ENCODE peak calls at places on chromosomes 16 and 17, in six cellular contexts. One of them, this sample, is unnamed.

GRCh38 chr17:1649844-1650409 is at the start of gene RILP:
- DNase-seq in ovary: peak; percentile 81
- DNase-seq in uterus: peak; percentile 70
- DNase-seq in stomach: peak; percentile 95
- DNase-seq in breast epithelium: peak; percentile 92
- DNase-seq in heart left ventricle: peak; percentile 90
- DNase-seq in this sample: peak; percentile 97

GRCh38 chr17:9018731-9019130 is 2.6 kb upstream of the NTN1 start:
- DNase-seq in ovary: no peak
- DNase-seq in uterus: no peak
- DNase-seq in stomach: no peak
- DNase-seq in breast epithelium: peak; percentile 34
- DNase-seq in heart left ventricle: no peak
- DNase-seq in this sample: no peak

GRCh38 chr16:49592507-49593422 is 219.2 kb downstream of the C16orf78 start:
- DNase-seq in ovary: no peak
- DNase-seq in uterus: no peak
- DNase-seq in stomach: peak; percentile 30
- DNase-seq in breast epithelium: no peak
- DNase-seq in heart left ventricle: no peak
- DNase-seq in this sample: peak; percentile 10

GRCh38 chr16:75025766-75026165 is 26.9 kb downstream of the ZNRF1 start:
- DNase-seq in ovary: no peak
- DNase-seq in uterus: peak; percentile 32
- DNase-seq in stomach: no peak
- DNase-seq in breast epithelium: no peak
- DNase-seq in heart left ventricle: no peak
- DNase-seq in this sample: peak; percentile 43

GRCh38 chr16:53219795-53220194 is 165.0 kb downstream of the CHD9 start:
- DNase-seq in ovary: no peak
- DNase-seq in uterus: no peak
- DNase-seq in stomach: no peak
- DNase-seq in breast epithelium: no peak
- DNase-seq in heart left ventricle: no peak
- DNase-seq in this sample: no peak

GRCh38 chr16:12538667-12539081 is 265.0 kb downstream of the CPPED1 start:
- DNase-seq in ovary: no peak
- DNase-seq in uterus: no peak
- DNase-seq in stomach: no peak
- DNase-seq in breast epithelium: no peak
- DNase-seq in heart left ventricle: no peak
- DNase-seq in this sample: no peak

GRCh38 chr16:57562669-57563486 is 20.4 kb downstream of the ADGRG5 start:
- DNase-seq in ovary: peak; percentile 10
- DNase-seq in uterus: no peak
- DNase-seq in stomach: no peak
- DNase-seq in breast epithelium: no peak
- DNase-seq in heart left ventricle: no peak
- DNase-seq in this sample: no peak

GRCh38 chr16:57091990-57092785 is at the start of gene CPNE2:
- DNase-seq in ovary: peak; percentile 77
- DNase-seq in uterus: peak; percentile 76
- DNase-seq in stomach: peak; percentile 59
- DNase-seq in breast epithelium: no peak
- DNase-seq in heart left ventricle: peak; percentile 84
- DNase-seq in this sample: peak; percentile 66

GRCh38 chr16:63618896-63619295 is 1503.0 kb downstream of the CDH11 start:
- DNase-seq in ovary: no peak
- DNase-seq in uterus: no peak
- DNase-seq in stomach: no peak
- DNase-seq in breast epithelium: no peak
- DNase-seq in heart left ventricle: no peak
- DNase-seq in this sample: no peak

DNA sequence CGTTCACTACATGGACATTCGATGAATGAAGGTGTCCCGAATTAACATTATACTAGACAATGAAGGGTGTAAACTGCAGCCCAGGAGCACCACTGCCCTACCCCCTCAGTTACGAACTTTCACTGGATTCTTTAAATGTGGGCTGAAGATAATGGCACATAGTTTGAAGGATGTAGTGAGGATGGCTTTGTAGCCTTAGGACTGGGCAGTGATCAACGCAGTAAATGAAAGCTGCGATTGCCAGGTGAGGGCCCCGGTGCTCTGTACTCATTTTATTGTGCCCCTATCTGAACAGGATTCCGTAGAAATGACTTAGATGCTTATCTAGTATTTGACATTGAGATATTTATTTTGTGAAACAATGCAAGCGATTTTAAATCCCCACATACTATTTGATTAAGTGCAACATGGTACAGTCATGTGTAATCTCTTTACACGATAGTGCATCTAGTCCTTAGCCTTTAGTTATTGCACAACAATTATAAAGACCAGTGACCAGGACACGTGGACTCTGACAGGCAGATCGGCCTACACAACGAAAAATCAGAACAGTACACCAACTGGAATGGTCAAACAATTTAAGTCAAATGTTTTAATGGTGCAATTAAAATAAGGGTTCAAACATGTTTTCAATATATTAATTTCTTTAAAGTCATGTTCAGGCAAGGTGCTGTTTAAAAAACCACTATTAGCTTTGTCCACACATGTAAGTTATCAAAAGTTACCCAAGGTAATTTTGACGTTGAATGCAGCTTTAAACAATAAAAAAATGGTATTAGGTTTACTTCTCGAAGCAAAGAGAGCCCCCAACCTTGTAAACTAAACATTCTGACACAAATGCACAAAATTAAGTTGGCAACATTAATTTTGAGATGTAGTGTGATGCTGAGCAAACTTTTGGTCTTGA is 17.4 kb upstream of the ERN1 start:
- DNase-seq in ovary: no peak
- DNase-seq in uterus: no peak
- DNase-seq in stomach: no peak
- DNase-seq in breast epithelium: no peak
- DNase-seq in heart left ventricle: no peak
- DNase-seq in this sample: no peak
- TF ChIP-seq POLR2A in ovary: no peak
- TF ChIP-seq POLR2A in uterus: no peak
- TF ChIP-seq POLR2A in stomach: no peak
- TF ChIP-seq POLR2A in breast epithelium: no peak
- TF ChIP-seq POLR2A in heart left ventricle: no peak
- TF ChIP-seq POLR2A in this sample: no peak

GRCh38 chr17:81435636-81436293 is 40.5 kb downstream of the BAHCC1 start:
- DNase-seq in ovary: no peak
- DNase-seq in uterus: no peak
- DNase-seq in stomach: no peak
- DNase-seq in breast epithelium: no peak
- DNase-seq in heart left ventricle: no peak
- DNase-seq in this sample: no peak
- H3K27ac ChIP-seq in ovary: peak overlapping the region; percentile 64
- H3K27ac ChIP-seq in uterus: peak overlapping the region; percentile 85
- H3K27ac ChIP-seq in stomach: peak overlapping the region; percentile 23
- H3K27ac ChIP-seq in breast epithelium: peak overlapping the region; percentile 90
- H3K27ac ChIP-seq in heart left ventricle: peak overlapping the region; percentile 71
- H3K27ac ChIP-seq in this sample: peak overlapping the region; percentile 57

DNA sequence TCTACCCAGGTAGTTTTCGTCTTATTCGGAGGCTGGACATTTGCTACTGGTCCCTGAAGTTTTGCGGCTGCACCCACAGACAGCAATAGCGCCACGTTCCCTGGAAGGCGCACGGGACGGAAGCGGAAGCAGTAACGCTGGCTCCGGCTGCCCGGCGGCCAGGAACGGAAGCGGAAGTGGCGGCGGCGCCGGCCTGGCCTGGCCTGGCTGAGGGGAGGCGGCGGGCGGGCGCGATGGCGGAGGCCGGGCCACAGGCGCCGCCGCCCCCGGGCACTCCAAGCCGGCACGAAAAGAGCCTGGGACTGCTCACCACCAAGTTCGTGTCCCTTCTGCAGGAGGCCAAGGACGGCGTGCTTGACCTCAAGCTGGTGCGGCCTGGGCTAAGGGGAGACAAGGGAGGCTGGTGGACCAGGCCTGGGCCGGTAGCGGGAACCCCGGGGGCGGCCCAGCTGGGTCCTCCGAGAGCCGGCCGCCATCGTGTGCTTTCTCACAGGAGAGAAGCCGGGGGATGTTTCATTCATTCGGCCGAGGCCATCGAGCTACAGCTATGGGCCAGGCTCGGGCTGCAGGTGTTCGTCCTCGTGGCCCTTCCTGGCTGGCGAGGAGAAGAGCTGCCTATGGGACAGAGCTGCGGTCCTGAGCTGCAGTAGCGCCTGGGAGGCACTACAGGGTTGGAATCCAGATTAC is at the start of gene E2F4:
- DNase-seq in ovary: peak; percentile 92
- DNase-seq in uterus: peak; percentile 88
- DNase-seq in stomach: peak; percentile 93
- DNase-seq in breast epithelium: peak; percentile 90
- DNase-seq in heart left ventricle: peak; percentile 95
- DNase-seq in this sample: peak; percentile 93
- TF ChIP-seq POLR2A in ovary: peak; percentile 70
- TF ChIP-seq POLR2A in uterus: peak; percentile 73
- TF ChIP-seq POLR2A in stomach: no peak
- TF ChIP-seq POLR2A in breast epithelium: no peak
- TF ChIP-seq POLR2A in heart left ventricle: no peak
- TF ChIP-seq POLR2A in this sample: no peak

GRCh38 chr17:29930399-29931010 is 477 bp upstream of the SSH2 start:
- DNase-seq in ovary: no peak
- DNase-seq in uterus: no peak
- DNase-seq in stomach: no peak
- DNase-seq in breast epithelium: no peak
- DNase-seq in heart left ventricle: no peak
- DNase-seq in this sample: peak; percentile 13
- H3K27ac ChIP-seq in ovary: peak overlapping the region; percentile 7
- H3K27ac ChIP-seq in uterus: peak overlapping the region; percentile 83
- H3K27ac ChIP-seq in stomach: peak overlapping the region; percentile 96
- H3K27ac ChIP-seq in breast epithelium: peak overlapping the region; percentile 87
- H3K27ac ChIP-seq in heart left ventricle: peak overlapping the region; percentile 90
- H3K27ac ChIP-seq in this sample: peak overlapping the region; percentile 89

GRCh38 chr16:1492923-1493745 is at the start of gene TELO2:
- DNase-seq in ovary: peak; percentile 89
- DNase-seq in uterus: peak; percentile 82
- DNase-seq in stomach: peak; percentile 84
- DNase-seq in breast epithelium: peak; percentile 77
- DNase-seq in heart left ventricle: peak; percentile 93
- DNase-seq in this sample: peak; percentile 65

GRCh38 chr16:1492082-1492922 is 858 bp upstream of the TELO2 start:
- DNase-seq in ovary: no peak
- DNase-seq in uterus: no peak
- DNase-seq in stomach: no peak
- DNase-seq in breast epithelium: no peak
- DNase-seq in heart left ventricle: no peak
- DNase-seq in this sample: no peak

GRCh38 chr16:1494129-1494640 is 1.0 kb downstream of the TELO2 start:
- DNase-seq in ovary: peak; percentile 69
- DNase-seq in uterus: peak; percentile 62
- DNase-seq in stomach: peak; percentile 44
- DNase-seq in breast epithelium: no peak
- DNase-seq in heart left ventricle: peak; percentile 84
- DNase-seq in this sample: peak; percentile 27

GRCh38 chr16:1494711-1495110 is 1.6 kb downstream of the TELO2 start:
- DNase-seq in ovary: no peak
- DNase-seq in uterus: no peak
- DNase-seq in stomach: no peak
- DNase-seq in breast epithelium: no peak
- DNase-seq in heart left ventricle: peak; percentile 77
- DNase-seq in this sample: no peak

DNA sequence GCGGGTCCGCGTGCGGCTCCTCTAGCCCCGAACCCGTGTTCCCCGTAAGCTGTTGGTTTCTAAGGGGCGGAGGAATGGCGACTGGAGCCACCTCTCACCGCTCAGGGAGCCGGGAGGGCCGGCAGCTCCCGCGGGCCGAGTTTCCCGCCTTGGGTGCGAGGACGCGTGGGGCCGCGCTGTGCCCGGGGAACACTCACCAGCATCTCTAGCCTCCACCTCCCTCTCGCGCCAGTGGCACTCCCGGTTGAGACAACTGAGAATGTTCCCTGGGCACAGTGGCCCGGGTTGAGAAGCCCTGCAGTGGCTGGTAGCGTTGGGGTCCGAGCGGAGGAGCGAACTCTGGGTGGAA is 560 bp downstream of the TELO2 start:
- DNase-seq in ovary: no peak
- DNase-seq in uterus: no peak
- DNase-seq in stomach: no peak
- DNase-seq in breast epithelium: no peak
- DNase-seq in heart left ventricle: peak; percentile 60
- DNase-seq in this sample: no peak
- TF ChIP-seq POLR2A in ovary: no peak
- TF ChIP-seq POLR2A in uterus: no peak
- TF ChIP-seq POLR2A in stomach: no peak
- TF ChIP-seq POLR2A in breast epithelium: no peak
- TF ChIP-seq POLR2A in heart left ventricle: no peak
- TF ChIP-seq POLR2A in this sample: no peak

DNA sequence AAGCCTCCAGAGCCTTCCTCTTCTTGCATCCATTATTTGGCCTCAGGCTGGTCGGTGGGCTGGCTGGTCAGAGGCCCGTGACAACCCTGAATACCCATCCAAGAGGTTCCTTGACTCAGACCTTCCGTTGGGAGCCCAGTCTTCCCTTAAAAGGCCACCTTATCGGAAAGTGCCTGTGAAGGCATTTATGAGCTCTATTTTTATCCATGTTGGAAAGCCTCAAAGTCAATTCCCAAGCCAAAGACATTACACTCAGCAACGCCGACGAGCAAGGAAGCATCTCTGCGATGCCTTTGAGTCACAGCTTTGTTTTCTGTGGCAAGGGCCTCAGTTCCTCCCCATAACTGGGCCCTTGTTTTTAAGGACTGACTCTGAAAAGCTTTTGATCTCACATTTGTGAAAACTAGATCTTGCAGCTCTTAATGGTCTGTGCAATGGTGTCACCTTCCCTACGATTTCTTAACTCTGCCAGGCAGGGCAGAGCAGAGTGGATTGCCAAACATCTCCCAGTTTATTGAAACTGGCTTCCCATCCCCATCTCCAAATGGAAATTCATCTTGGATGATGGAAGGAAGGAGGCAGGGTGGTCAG is 13.3 kb upstream of the SPOP start:
- DNase-seq in ovary: no peak
- DNase-seq in uterus: peak; percentile 78
- DNase-seq in stomach: no peak
- DNase-seq in breast epithelium: no peak
- DNase-seq in heart left ventricle: no peak
- DNase-seq in this sample: no peak
- H3K27ac ChIP-seq in ovary: peak overlapping the region; percentile 11
- H3K27ac ChIP-seq in uterus: peak overlapping the region; percentile 90
- H3K27ac ChIP-seq in stomach: no peak overlapping the region
- H3K27ac ChIP-seq in breast epithelium: peak overlapping the region; percentile 63
- H3K27ac ChIP-seq in heart left ventricle: peak overlapping the region; percentile 90
- H3K27ac ChIP-seq in this sample: no peak overlapping the region

This sample was measured in thyroid gland.